ENCODE peak calls at places on chromosome 15, in six cellular contexts. G is A673, O is AG10803, D is A549, L is psoas muscle, J is left lung. H is an unnamed sample.

GRCh38 chr15:63909819-63910437 is 76.2 kb upstream of the HERC1 start:
- DNase-seq in G (peak; percentile 35), O (peak; percentile 78), D (no peak), L (no peak), J (no peak), H (peak; percentile 80)

GRCh38 chr15:41979493-41980266 is 7.3 kb upstream of the EHD4 start:
- DNase-seq in G (no peak), O (no peak), D (no peak), L (no peak), J (no peak), H (no peak)

GRCh38 chr15:78714890-78715289 is 73.9 kb upstream of the CHRNB4 start:
- DNase-seq in G (peak; percentile 23), O (no peak), D (peak; percentile 79), L (no peak), J (no peak), H (no peak)

GRCh38 chr15:60799885-60800728 is 321.2 kb upstream of the ICE2 start:
- DNase-seq in G (no peak), O (peak; percentile 62), D (no peak), L (no peak), J (no peak), H (peak; percentile 54)

GRCh38 chr15:85692873-85693272 is 101.9 kb downstream of the KLHL25 start:
- DNase-seq in G (no peak), O (no peak), D (no peak), L (no peak), J (no peak), H (no peak)

GRCh38 chr15:52144656-52145055 is 32.1 kb upstream of the BCL2L10 start:
- DNase-seq in G (peak; percentile 29), O (peak; percentile 73), D (peak; percentile 56), L (no peak), J (no peak), H (peak; percentile 24)

GRCh38 chr15:47750740-47751262 is 33.5 kb downstream of the SEMA6D start:
- DNase-seq in G (no peak), O (no peak), D (no peak), L (no peak), J (no peak), H (no peak)

GRCh38 chr15:78620021-78620838 is 566 bp downstream of the CHRNA3 start:
- DNase-seq in G (peak; percentile 40), O (no peak), D (peak; percentile 69), L (no peak), J (no peak), H (peak; percentile 17)

GRCh38 chr15:47037003-47037402 is 680.3 kb upstream of the SEMA6D start:
- DNase-seq in G (no peak), O (no peak), D (no peak), L (no peak), J (no peak), H (no peak)

GRCh38 chr15:71219646-71220045 is 104.4 kb downstream of the THSD4 start:
- DNase-seq in G (no peak), O (peak; percentile 84), D (no peak), L (no peak), J (no peak), H (peak; percentile 69)

GRCh38 chr15:84653584-84653909 is 536 bp downstream of the WDR73 start:
- DNase-seq in G (peak; percentile 25), O (no peak), D (no peak), L (no peak), J (no peak), H (no peak)

GRCh38 chr15:100602822-100603393 is 519 bp downstream of the ASB7 start:
- DNase-seq in G (peak; percentile 2), O (peak; percentile 17), D (peak; percentile 21), L (no peak), J (no peak), H (peak; percentile 30)

DNA sequence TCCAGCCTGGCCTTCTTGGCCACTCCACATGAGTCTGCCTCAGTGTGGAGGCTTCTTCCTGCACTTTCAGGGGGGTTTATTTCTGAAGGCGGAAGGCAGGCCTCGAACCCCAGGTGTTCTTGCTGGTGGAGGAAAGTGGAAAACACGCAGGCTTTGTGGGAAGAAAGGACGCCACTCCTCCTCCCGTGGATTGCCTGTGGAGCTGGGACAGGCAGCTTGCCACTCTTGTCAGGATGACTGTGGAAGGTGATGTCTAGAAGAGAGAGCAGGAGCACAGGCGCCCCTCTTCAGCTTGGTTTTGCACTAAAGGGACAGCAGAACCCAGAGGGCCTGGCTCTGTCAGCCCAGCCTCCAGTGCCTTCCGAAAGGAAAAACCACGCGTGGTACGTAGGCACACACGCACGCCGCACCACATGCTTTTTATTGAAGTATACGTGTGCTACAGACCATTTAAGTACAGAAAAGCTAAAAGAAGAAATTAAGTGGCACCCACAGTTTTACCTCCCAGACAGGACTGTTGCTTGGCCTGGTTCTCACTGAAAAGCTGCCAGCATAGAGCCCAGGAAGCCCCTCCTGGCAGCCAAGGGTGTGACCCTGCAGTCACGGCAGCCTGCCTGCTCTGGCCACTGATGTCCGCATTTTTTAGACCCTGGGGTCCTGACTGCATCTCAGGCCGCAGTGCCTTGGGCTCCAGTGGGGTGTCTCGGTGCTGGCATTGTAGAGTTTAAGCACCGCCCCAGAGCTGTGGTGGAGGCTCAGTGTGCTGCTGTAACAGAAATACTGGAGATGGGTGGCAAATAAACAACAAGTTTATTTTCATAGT is 21.6 kb downstream of the KLF13 start:
- DNase-seq in G (no peak), O (no peak), D (no peak), L (no peak), J (no peak), H (no peak)
- TF ChIP-seq CTCF in G (no peak), O (no peak), D (no peak), L (no peak), J (no peak), H (no peak)

GRCh38 chr15:56959318-56959648 is 40.8 kb downstream of the TCF12 start:
- DNase-seq in G (no peak), O (no peak), D (no peak), L (no peak), J (no peak), H (no peak)

GRCh38 chr15:56953790-56954189 is 35.3 kb downstream of the TCF12 start:
- DNase-seq in G (no peak), O (no peak), D (no peak), L (no peak), J (no peak), H (no peak)

GRCh38 chr15:56956538-56956937 is 38.1 kb downstream of the TCF12 start:
- DNase-seq in G (no peak), O (no peak), D (no peak), L (no peak), J (no peak), H (no peak)

GRCh38 chr15:56960116-56960515 is 41.7 kb downstream of the TCF12 start:
- DNase-seq in G (no peak), O (no peak), D (no peak), L (no peak), J (no peak), H (no peak)

GRCh38 chr15:56957812-56958406 is 39.5 kb downstream of the TCF12 start:
- DNase-seq in G (no peak), O (no peak), D (no peak), L (no peak), J (no peak), H (no peak)
- H3K4me3 ChIP-seq in G (no peak overlapping the region), O (no peak overlapping the region), D (peak overlapping the region; percentile 6), L (no peak overlapping the region), J (no peak overlapping the region), H (no peak overlapping the region)

GRCh38 chr15:76449455-76449854 is 112.9 kb downstream of the ISL2 start:
- DNase-seq in G (no peak), O (no peak), D (no peak), L (no peak), J (no peak), H (no peak)

GRCh38 chr15:76448755-76449154 is 112.2 kb downstream of the ISL2 start:
- DNase-seq in G (no peak), O (no peak), D (no peak), L (no peak), J (no peak), H (no peak)

GRCh38 chr15:76451540-76451939 is 115.0 kb downstream of the ISL2 start:
- DNase-seq in G (no peak), O (no peak), D (no peak), L (no peak), J (no peak), H (no peak)
- TF ChIP-seq CTCF in G (no peak), O (no peak), D (no peak), L (no peak), J (no peak), H (no peak)

GRCh38 chr15:70063284-70063991 is 34.3 kb downstream of the TLE3 start:
- DNase-seq in G (no peak), O (no peak), D (no peak), L (no peak), J (no peak), H (no peak)

GRCh38 chr15:70060214-70061085 is 37.3 kb downstream of the TLE3 start:
- DNase-seq in G (no peak), O (no peak), D (no peak), L (no peak), J (no peak), H (no peak)

GRCh38 chr15:70061086-70061370 is 36.7 kb downstream of the TLE3 start:
- DNase-seq in G (no peak), O (no peak), D (no peak), L (no peak), J (no peak), H (no peak)

GRCh38 chr15:70062321-70062956 is 35.3 kb downstream of the TLE3 start:
- DNase-seq in G (peak; percentile 94), O (peak; percentile 97), D (no peak), L (peak; percentile 59), J (no peak), H (peak; percentile 96)

DNA sequence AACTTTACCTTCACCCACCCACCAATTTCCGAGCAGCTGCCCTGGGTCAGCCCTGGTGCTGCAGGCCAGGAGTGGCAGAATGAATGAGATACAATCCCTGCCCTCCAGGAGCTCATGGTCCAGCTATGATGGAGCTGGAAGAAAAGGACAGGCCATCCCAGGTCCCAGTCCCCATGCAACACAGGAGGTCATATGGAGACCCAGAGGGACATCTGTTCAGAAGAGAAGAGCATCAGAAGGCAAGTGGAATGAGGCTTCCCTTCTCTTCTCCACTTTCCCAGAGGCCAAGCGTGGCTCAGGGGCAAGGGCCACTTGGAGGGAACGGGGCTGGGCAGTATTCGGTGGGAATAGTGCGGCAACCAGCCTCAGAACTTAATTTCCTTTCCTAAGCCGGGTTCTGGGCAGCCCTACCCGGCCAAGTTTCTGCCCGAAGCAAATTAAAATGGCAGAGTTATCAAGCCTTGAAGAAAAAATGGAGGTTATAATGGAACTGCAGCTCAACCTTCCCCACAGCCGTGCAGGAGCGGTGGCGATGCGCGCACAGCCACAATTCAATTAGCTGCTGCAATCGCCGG is 35.9 kb downstream of the TLE3 start:
- DNase-seq in G (no peak), O (no peak), D (no peak), L (no peak), J (no peak), H (no peak)
- H3K4me3 ChIP-seq in G (peak overlapping the region; percentile 33), O (no peak overlapping the region), D (no peak overlapping the region), L (peak overlapping the region; percentile 43), J (no peak overlapping the region), H (no peak overlapping the region)

GRCh38 chr15:94844533-94845390 is 613.4 kb downstream of the MCTP2 start:
- DNase-seq in G (peak; percentile 62), O (peak; percentile 22), D (peak; percentile 21), L (peak; percentile 53), J (peak; percentile 82), H (no peak)
- TF ChIP-seq CTCF in G (no peak), O (no peak), D (no peak), L (no peak), J (no peak), H (no peak)

GRCh38 chr15:98438907-98439306 is 209.4 kb upstream of the IGF1R start:
- DNase-seq in G (no peak), O (no peak), D (no peak), L (no peak), J (no peak), H (no peak)
- H3K4me3 ChIP-seq in G (no peak overlapping the region), O (no peak overlapping the region), D (no peak overlapping the region), L (no peak overlapping the region), J (no peak overlapping the region), H (no peak overlapping the region)

H was measured in foreskin fibroblast.